ENCODE peak calls at places on chromosomes 6 and 20, in seven cellular contexts. S is fibroblast of lung, Z is astrocyte of the spinal cord, O is PC-3, A is HFF-Myc, I is OCI-LY7, E is suprapubic skin. N is an unnamed sample.

GRCh38 chr6:57035549-57035948 is 10.9 kb upstream of the KIAA1586 start:
- DNase-seq in S (no peak), I (no peak), A (no peak), Z (no peak), E (no peak), O (no peak), N (no peak)

GRCh38 chr20:58692579-58693225 is at the start of gene NPEPL1:
- DNase-seq in S (peak; percentile 78), I (peak; percentile 67), Z (peak; percentile 53), O (peak; percentile 88), A (no peak), E (no peak), N (peak; percentile 77)

GRCh38 chr6:107033136-107033535 is 5.1 kb downstream of the MTRES1 start:
- DNase-seq in Z (no peak), O (peak; percentile 32), E (no peak), S (no peak), I (no peak), A (no peak), N (no peak)

GRCh38 chr6:167735498-167736201 is 91.1 kb upstream of the AFDN start:
- DNase-seq in E (no peak), O (no peak), I (no peak), S (no peak), Z (no peak), A (no peak), N (peak; percentile 19)

GRCh38 chr6:55433446-55434130 is 106.3 kb downstream of the GFRAL start:
- DNase-seq in Z (peak; percentile 40), A (no peak), E (no peak), I (no peak), O (peak; percentile 33), S (peak; percentile 25), N (peak; percentile 97)

GRCh38 chr20:17059465-17059864 is 167.4 kb upstream of the PCSK2 start:
- DNase-seq in S (peak; percentile 53), I (no peak), A (peak; percentile 15), E (no peak), O (peak; percentile 32), Z (peak; percentile 0), N (peak; percentile 0)

GRCh38 chr6:132763269-132763668 is 5.6 kb upstream of the VNN2 start:
- DNase-seq in O (no peak), E (no peak), S (no peak), Z (no peak), I (peak; percentile 83), A (no peak), N (no peak)

GRCh38 chr6:89527634-89528033 is 94.7 kb downstream of the ANKRD6 start:
- DNase-seq in O (peak; percentile 42), Z (no peak), I (no peak), A (no peak), S (no peak), E (no peak), N (no peak)

GRCh38 chr6:22071655-22072054 is 225.2 kb downstream of the PRL start:
- DNase-seq in A (peak; percentile 22), E (no peak), O (no peak), S (peak; percentile 50), Z (peak; percentile 61), I (no peak), N (peak; percentile 73)

GRCh38 chr6:41578714-41579610 is 32.8 kb downstream of the FOXP4 start:
- DNase-seq in S (peak; percentile 16), O (peak; percentile 44), I (no peak), A (no peak), Z (peak; percentile 14), E (no peak), N (peak; percentile 11)

GRCh38 chr6:31180500-31180899 is 10.0 kb upstream of the POU5F1 start:
- DNase-seq in O (no peak), I (peak; percentile 86), Z (peak; percentile 71), E (no peak), A (no peak), S (peak; percentile 71), N (peak; percentile 51)

GRCh38 chr6:96075826-96076225 is 60.1 kb downstream of the FUT9 start:
- DNase-seq in Z (peak; percentile 12), I (no peak), A (no peak), S (peak; percentile 52), E (no peak), O (peak; percentile 24), N (no peak)

GRCh38 chr6:1611572-1612385 is 2.1 kb downstream of the FOXC1 start:
- DNase-seq in I (no peak), E (no peak), S (peak; percentile 46), A (no peak), O (peak; percentile 36), Z (no peak), N (peak; percentile 58)

GRCh38 chr6:139373154-139373927 is 1.1 kb downstream of the CITED2 start:
- DNase-seq in O (peak; percentile 53), A (no peak), E (peak; percentile 77), S (peak; percentile 53), I (peak; percentile 88), Z (peak; percentile 53), N (peak; percentile 85)

GRCh38 chr6:127550403-127550802 is 26.6 kb upstream of the C6orf58 start:
- DNase-seq in I (no peak), S (peak; percentile 81), A (no peak), E (no peak), O (peak; percentile 26), Z (peak; percentile 80), N (peak; percentile 68)

GRCh38 chr6:323730-324088 is 31.4 kb downstream of the DUSP22 start:
- DNase-seq in Z (no peak), A (no peak), I (peak; percentile 44), S (no peak), E (no peak), O (no peak), N (no peak)

GRCh38 chr6:109449789-109450673 is 5.5 kb downstream of the MICAL1 start:
- DNase-seq in O (no peak), A (no peak), E (no peak), Z (no peak), I (peak; percentile 32), S (no peak), N (no peak)

GRCh38 chr6:105573138-105573537 is 170.3 kb upstream of the PREP start:
- DNase-seq in S (peak; percentile 68), A (no peak), E (no peak), I (no peak), O (peak; percentile 39), Z (no peak), N (no peak)

GRCh38 chr6:180295-180694 is 112.0 kb upstream of the DUSP22 start:
- DNase-seq in Z (no peak), S (no peak), A (no peak), O (no peak), E (no peak), I (no peak), N (no peak)

GRCh38 chr6:158630944-158631616 is 13.5 kb downstream of the DYNLT1 start:
- DNase-seq in A (no peak), Z (peak; percentile 43), O (no peak), E (no peak), I (no peak), S (peak; percentile 65), N (peak; percentile 59)

GRCh38 chr6:27866370-27867050 is 45.7 kb downstream of the OR2B2 start:
- DNase-seq in O (no peak), I (peak; percentile 93), A (peak; percentile 66), Z (peak; percentile 87), E (no peak), S (peak; percentile 72), N (peak; percentile 73)

GRCh38 chr20:40945754-40946451 is 82.7 kb upstream of the TOP1 start:
- DNase-seq in Z (peak; percentile 63), O (peak; percentile 68), I (peak; percentile 81), S (peak; percentile 52), A (no peak), E (no peak), N (peak; percentile 88)

DNA sequence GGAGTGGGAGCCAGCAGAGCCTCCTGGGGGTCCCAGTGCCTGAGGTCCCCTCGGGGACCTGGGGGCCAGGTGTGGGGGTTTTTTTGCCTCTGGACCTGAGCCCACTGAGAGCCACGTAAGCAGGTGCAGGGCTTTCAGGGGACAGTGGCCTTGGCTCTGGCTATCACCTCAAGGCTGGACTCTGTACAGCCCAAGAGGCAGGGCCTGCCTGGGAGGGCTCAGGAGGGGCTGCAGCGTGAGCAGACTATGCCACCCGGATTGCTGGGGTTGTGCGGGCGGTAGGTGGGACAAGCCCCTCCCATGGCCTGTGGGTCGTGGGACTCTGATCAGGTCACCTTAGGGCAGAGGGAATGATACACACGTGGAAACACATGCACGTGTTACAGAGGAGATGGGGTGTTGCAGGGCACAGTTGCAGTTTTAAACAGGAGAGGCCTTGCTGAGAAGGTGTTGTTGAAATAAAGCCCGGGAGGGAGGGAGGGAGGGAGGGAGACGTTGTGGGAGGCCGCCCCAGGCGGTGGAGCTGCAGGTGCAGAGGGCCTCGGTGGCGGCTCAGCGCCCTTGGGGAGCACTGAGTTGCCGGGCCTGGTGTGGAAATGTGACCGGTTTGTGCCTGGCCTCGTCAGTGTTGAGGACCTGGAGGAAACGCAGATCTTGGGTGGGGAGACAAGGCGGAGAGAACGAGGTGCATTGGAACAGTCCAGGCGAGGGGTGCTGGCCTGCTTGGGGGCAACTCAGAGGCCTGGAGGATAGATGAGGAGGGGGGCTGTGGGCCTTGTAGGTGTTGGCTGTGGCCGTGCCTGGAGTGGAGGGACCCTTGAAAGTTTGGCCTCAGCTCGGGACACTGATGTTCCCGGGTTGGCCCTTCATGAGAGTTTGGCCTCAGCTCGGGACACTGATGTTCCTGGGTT is 2.3 kb downstream of the TCEA2 start:
- DNase-seq in Z (no peak), E (no peak), A (no peak), S (no peak), O (no peak), I (peak; percentile 70), N (no peak)
- H3K4me3 ChIP-seq in Z (no peak overlapping the region), E (no peak overlapping the region), A (no peak overlapping the region), S (no peak overlapping the region), O (no peak overlapping the region), I (peak overlapping the region; percentile 16), N (no peak overlapping the region)

DNA sequence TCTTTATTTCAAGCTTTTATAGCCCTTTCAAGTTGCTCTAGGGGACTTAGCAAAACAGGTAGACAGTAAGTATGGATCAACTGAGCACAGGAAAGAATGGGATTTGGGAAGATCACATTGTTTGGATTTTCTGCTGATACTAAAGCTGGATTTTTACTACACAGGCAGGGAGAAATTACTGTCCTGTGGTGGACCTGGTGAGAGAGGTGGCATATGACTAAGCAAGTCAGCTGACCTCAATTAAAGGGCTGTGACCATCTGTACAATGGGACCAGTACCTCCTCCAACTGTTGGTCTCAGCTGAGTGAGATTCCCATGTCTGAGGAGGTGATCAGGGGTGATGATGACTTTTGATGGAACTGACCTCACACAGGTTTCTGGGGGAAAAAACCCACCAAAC is 28.0 kb downstream of the RREB1 start:
- DNase-seq in Z (no peak), I (no peak), S (no peak), E (no peak), A (no peak), O (no peak), N (no peak)
- H3K4me3 ChIP-seq in Z (no peak overlapping the region), I (no peak overlapping the region), S (no peak overlapping the region), E (no peak overlapping the region), A (no peak overlapping the region), O (no peak overlapping the region), N (no peak overlapping the region)

DNA sequence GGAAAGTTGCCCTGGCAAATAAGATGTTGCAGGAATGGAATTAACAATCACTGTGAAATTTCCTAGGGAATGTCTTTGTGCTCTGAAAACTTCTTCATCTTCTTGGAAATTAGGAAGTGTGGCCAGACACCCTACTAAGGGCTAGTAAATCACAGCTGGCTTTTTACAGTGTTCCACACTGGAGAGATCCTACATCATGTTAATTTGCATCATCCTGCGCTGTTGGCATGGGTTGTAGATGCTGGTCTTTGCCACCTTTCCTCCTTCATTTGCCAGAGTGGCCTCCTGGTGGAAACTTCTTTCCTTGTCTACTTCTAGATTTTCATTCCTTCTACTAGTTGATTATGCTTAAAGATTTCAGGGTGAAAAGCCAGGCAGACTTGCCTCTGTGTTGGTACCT is 2.7 kb downstream of the TNFAIP3 start:
- DNase-seq in E (no peak), S (no peak), Z (no peak), O (no peak), A (no peak), I (no peak), N (no peak)
- H3K4me3 ChIP-seq in E (peak overlapping the region; percentile 97), S (no peak overlapping the region), Z (no peak overlapping the region), O (peak overlapping the region; percentile 90), A (no peak overlapping the region), I (peak overlapping the region; percentile 85), N (peak overlapping the region; percentile 78)

GRCh38 chr20:33034115-33034514 is 2.7 kb downstream of the BPIFB6 start:
- DNase-seq in O (no peak), A (no peak), S (no peak), E (no peak), Z (no peak), I (no peak), N (no peak)
- H3K4me3 ChIP-seq in O (no peak overlapping the region), A (no peak overlapping the region), S (no peak overlapping the region), E (no peak overlapping the region), Z (no peak overlapping the region), I (no peak overlapping the region), N (no peak overlapping the region)

N was measured in choroid plexus epithelial cell.